ENCODE peak calls at places on chromosomes 5 and 9, in seven cellular contexts. L is dermis microvascular lymphatic vessel endothelial cell; S is left colon; R is fibroblast of pulmonary artery; F is H1; D is EH; E is CD4-positive, alpha-beta T cell. O is an unnamed sample.

GRCh38 chr9:29208670-29209069 is 1635.4 kb upstream of the C9orf72 start:
- DNase-seq in L (no peak), R (no peak), E (no peak), S (no peak), D (no peak), F (no peak), O (no peak)

GRCh38 chr5:93099902-93100347 is 481.1 kb downstream of the NR2F1-AS1 start:
- DNase-seq in D (peak), R (no peak), E (no peak), L (no peak), F (no peak), S (no peak), O (no peak)

GRCh38 chr5:79849486-79850315 is 141.4 kb downstream of the MTX3 start:
- DNase-seq in L (no peak), D (no peak), S (no peak), E (no peak), F (no peak), R (no peak), O (no peak)

GRCh38 chr9:18365651-18366050 is 108.3 kb upstream of the ADAMTSL1 start:
- DNase-seq in F (no peak), L (no peak), D (no peak), R (no peak), S (no peak), E (no peak), O (no peak)

GRCh38 chr5:124628721-124629596 is 117.5 kb downstream of the ZNF608 start:
- DNase-seq in D (peak), L (peak), S (no peak), F (peak), E (no peak), R (peak), O (peak)

GRCh38 chr9:129624168-129624759 is 1.7 kb upstream of the NTMT1 start:
- DNase-seq in R (peak), F (no peak), S (no peak), D (peak), E (peak), L (peak), O (no peak)

GRCh38 chr9:78278177-78278777 is 18.6 kb upstream of the PSAT1 start:
- DNase-seq in D (peak), F (no peak), R (peak), E (no peak), S (no peak), L (no peak), O (no peak)

GRCh38 chr9:136409557-136410455 is 608 bp downstream of the ENTR1 start:
- DNase-seq in S (peak), R (peak), L (peak), E (peak), F (no peak), D (peak), O (no peak)

GRCh38 chr5:17169507-17169906 is 47.9 kb upstream of the BASP1 start:
- DNase-seq in E (no peak), D (peak), F (no peak), R (peak), S (no peak), L (peak), O (peak)

GRCh38 chr5:135326296-135327240 is 72.5 kb downstream of the MACROH2A1 start:
- DNase-seq in R (no peak), E (no peak), S (no peak), L (no peak), F (no peak), D (no peak), O (no peak)

GRCh38 chr5:54990751-54991349 is 5.5 kb upstream of the ESM1 start:
- DNase-seq in D (peak), L (peak), E (no peak), R (peak), S (no peak), F (no peak), O (peak)

GRCh38 chr9:135971892-135972291 is 10.7 kb upstream of the UBAC1 start:
- DNase-seq in D (no peak), R (no peak), L (peak), E (peak), S (peak), F (peak), O (no peak)

GRCh38 chr9:101512116-101512515 is 21.5 kb upstream of the RNF20 start:
- DNase-seq in E (no peak), L (no peak), S (no peak), F (no peak), R (no peak), D (peak), O (no peak)

GRCh38 chr5:15594922-15595568 is 95.1 kb downstream of the FBXL7 start:
- DNase-seq in E (no peak), L (no peak), F (no peak), S (no peak), D (peak), R (no peak), O (no peak)

GRCh38 chr5:55671975-55672374 is 40.1 kb downstream of the SLC38A9 start:
- DNase-seq in R (peak), D (peak), E (no peak), L (no peak), S (no peak), F (no peak), O (no peak)

GRCh38 chr9:8916771-8917170 is 1117.2 kb upstream of the DMAC1 start:
- DNase-seq in R (no peak), L (no peak), E (no peak), D (no peak), S (no peak), F (no peak), O (no peak)